ENCODE peak calls at places on chromosomes 12 and 14, in nine cellular contexts. I is cardiac fibroblast, R is cardiac muscle cell, P is lower lobe of right lung, T is pancreas, B is kidney epithelial cell, K is fibroblast of pulmonary artery, Y is HL-60, V is heart left ventricle. W is an unnamed sample.

GRCh38 chr12:57616383-57617101 is 5.3 kb downstream of the ARHGEF25 start:
- DNase-seq in I (peak), R (peak), P (no peak), T (no peak), B (no peak), K (peak), Y (no peak), V (no peak), W (no peak)

GRCh38 chr12:64655141-64655540 is 44.8 kb downstream of the RASSF3 start:
- DNase-seq in I (no peak), R (no peak), P (no peak), T (no peak), B (no peak), K (no peak), Y (no peak), V (no peak), W (no peak)

GRCh38 chr12:125643055-125643454 is 577.8 kb downstream of the AACS start:
- DNase-seq in I (no peak), R (no peak), P (no peak), T (no peak), B (no peak), K (no peak), Y (no peak), V (no peak), W (no peak)

GRCh38 chr14:88856786-88857366 is 32.4 kb downstream of the TTC8 start:
- DNase-seq in I (no peak), R (no peak), P (no peak), T (no peak), B (no peak), K (no peak), Y (no peak), V (no peak), W (no peak)

GRCh38 chr12:24596768-24597388 is 352.0 kb downstream of the BCAT1 start:
- DNase-seq in I (peak), R (peak), P (no peak), T (no peak), B (no peak), K (peak), Y (no peak), V (no peak), W (peak)

GRCh38 chr14:104187121-104187889 is 48.9 kb downstream of the KIF26A start:
- DNase-seq in I (no peak), R (no peak), P (no peak), T (peak), B (no peak), K (no peak), Y (no peak), V (no peak), W (no peak)

GRCh38 chr12:25625146-25625545 is 72.1 kb upstream of the LMNTD1 start:
- DNase-seq in I (no peak), R (no peak), P (no peak), T (no peak), B (no peak), K (no peak), Y (no peak), V (no peak), W (no peak)

GRCh38 chr14:74207943-74208342 is 31.3 kb upstream of the VSX2 start:
- DNase-seq in I (no peak), R (no peak), P (no peak), T (no peak), B (no peak), K (peak), Y (no peak), V (no peak), W (no peak)

GRCh38 chr12:15011162-15011561 is 38.3 kb downstream of the PDE6H start:
- DNase-seq in I (no peak), R (no peak), P (no peak), T (no peak), B (no peak), K (no peak), Y (no peak), V (no peak), W (no peak)

GRCh38 chr14:60931206-60931605 is 49.7 kb downstream of the TRMT5 start:
- DNase-seq in I (no peak), R (no peak), P (no peak), T (no peak), B (no peak), K (no peak), Y (no peak), V (no peak), W (no peak)

GRCh38 chr14:74593241-74593985 is 18.6 kb downstream of the LTBP2 start:
- DNase-seq in I (peak), R (peak), P (no peak), T (no peak), B (no peak), K (peak), Y (no peak), V (peak), W (no peak)

GRCh38 chr14:49944501-49944900 is 51.6 kb downstream of the ARF6 start:
- DNase-seq in I (no peak), R (no peak), P (no peak), T (no peak), B (no peak), K (no peak), Y (no peak), V (no peak), W (no peak)

GRCh38 chr12:96343347-96343954 is 56.8 kb downstream of the CDK17 start:
- DNase-seq in I (peak), R (peak), P (no peak), T (no peak), B (no peak), K (peak), Y (no peak), V (no peak), W (peak)

GRCh38 chr14:52650774-52651173 is 44.6 kb downstream of the ERO1A start:
- DNase-seq in I (peak), R (no peak), P (no peak), T (no peak), B (no peak), K (no peak), Y (no peak), V (no peak), W (no peak)

GRCh38 chr12:16587110-16587453 is 18.9 kb downstream of the LMO3 start:
- DNase-seq in I (no peak), R (no peak), P (no peak), T (no peak), B (no peak), K (no peak), Y (no peak), V (no peak), W (no peak)

GRCh38 chr12:116525418-116526001 is 33.7 kb upstream of the MAP1LC3B2 start:
- DNase-seq in I (peak), R (peak), P (no peak), T (peak), B (peak), K (peak), Y (no peak), V (no peak), W (peak)

GRCh38 chr14:103696027-103696402 is 19.2 kb downstream of the XRCC3 start:
- DNase-seq in I (no peak), R (no peak), P (peak), T (no peak), B (no peak), K (no peak), Y (no peak), V (no peak), W (no peak)

GRCh38 chr12:95996034-95996658 is at the start of gene HAL:
- DNase-seq in I (peak), R (peak), P (peak), T (peak), B (no peak), K (peak), Y (peak), V (no peak), W (no peak)

GRCh38 chr14:65453807-65454480 is 41.4 kb downstream of the FUT8 start:
- DNase-seq in I (no peak), R (peak), P (no peak), T (no peak), B (no peak), K (peak), Y (no peak), V (no peak), W (peak)

GRCh38 chr14:69355955-69356321 is 42.2 kb downstream of the ERH start:
- DNase-seq in I (peak), R (peak), P (no peak), T (no peak), B (peak), K (peak), Y (no peak), V (no peak), W (peak)

GRCh38 chr12:130990034-130990433 is 36.3 kb downstream of the ADGRD1 start:
- DNase-seq in I (no peak), R (no peak), P (no peak), T (no peak), B (no peak), K (no peak), Y (no peak), V (no peak), W (no peak)

GRCh38 chr14:68705741-68706283 is 87.1 kb downstream of the ZFP36L1 start:
- DNase-seq in I (no peak), R (no peak), P (no peak), T (no peak), B (no peak), K (no peak), Y (no peak), V (no peak), W (no peak)

GRCh38 chr14:64117671-64118402 is 176.3 kb downstream of the ESR2 start:
- DNase-seq in I (peak), R (peak), P (no peak), T (peak), B (peak), K (peak), Y (no peak), V (peak), W (peak)

GRCh38 chr14:40417777-40418401 is 985.7 kb upstream of the FBXO33 start:
- DNase-seq in I (peak), R (peak), P (no peak), T (peak), B (no peak), K (peak), Y (peak), V (no peak), W (no peak)

GRCh38 chr12:4477133-4477532 is 31.5 kb upstream of the FGF6 start:
- DNase-seq in I (no peak), R (peak), P (no peak), T (no peak), B (no peak), K (no peak), Y (peak), V (no peak), W (no peak)

GRCh38 chr14:68896132-68896531 is 83.0 kb downstream of the ACTN1 start:
- DNase-seq in I (peak), R (no peak), P (peak), T (no peak), B (no peak), K (no peak), Y (no peak), V (no peak), W (no peak)

GRCh38 chr12:98591209-98591608 is 2.3 kb upstream of the SLC25A3 start:
- DNase-seq in I (no peak), R (peak), P (no peak), T (no peak), B (no peak), K (peak), Y (no peak), V (no peak), W (no peak)

DNA sequence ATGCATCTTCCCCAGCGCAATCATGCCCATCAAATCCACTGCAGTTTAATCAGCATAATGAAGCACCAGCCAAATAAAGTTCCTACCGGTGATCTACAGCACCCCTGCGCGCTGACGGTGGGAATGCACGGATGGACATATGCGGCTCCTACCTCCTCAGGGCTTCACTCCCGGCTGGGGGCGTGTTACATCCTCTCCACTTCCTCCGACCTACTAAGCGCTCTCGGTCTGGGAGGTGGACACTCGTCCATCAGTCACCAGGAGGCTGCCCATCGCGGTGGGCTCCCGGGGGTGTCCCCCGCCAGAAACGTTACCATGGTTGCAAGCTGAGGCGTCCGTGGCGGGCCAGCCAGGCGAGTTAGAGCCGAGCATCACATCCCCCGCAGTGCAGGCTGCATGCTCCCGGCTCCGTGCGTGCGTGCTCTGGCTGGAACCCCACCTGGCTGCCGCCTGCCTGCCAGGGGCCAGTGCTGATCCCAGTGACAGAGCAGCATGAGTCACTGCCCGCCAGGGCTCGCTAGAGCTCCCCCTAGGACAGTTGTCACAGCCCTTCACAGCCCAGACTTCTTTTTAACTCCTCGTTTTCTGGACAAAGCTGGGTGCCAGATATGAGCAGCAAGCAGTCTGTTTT is 73.0 kb downstream of the CIT start:
- DNase-seq in I (peak), R (peak), P (peak), T (peak), B (peak), K (peak), Y (no peak), V (peak), W (peak)
- TF ChIP-seq CTCF in I (peak), R (peak), P (peak), T (peak), B (peak), K (peak), Y (peak), V (peak), W (peak)

GRCh38 chr14:83709116-83709515 is 1820.8 kb upstream of the FLRT2 start:
- DNase-seq in I (no peak), R (no peak), P (no peak), T (no peak), B (no peak), K (no peak), Y (no peak), V (no peak), W (no peak)

GRCh38 chr14:83706555-83706954 is 1823.4 kb upstream of the FLRT2 start:
- DNase-seq in I (no peak), R (no peak), P (no peak), T (no peak), B (peak), K (no peak), Y (no peak), V (no peak), W (no peak)

GRCh38 chr14:83702619-83703018 is 1827.3 kb upstream of the FLRT2 start:
- DNase-seq in I (no peak), R (no peak), P (no peak), T (no peak), B (no peak), K (no peak), Y (no peak), V (no peak), W (no peak)

GRCh38 chr14:83712730-83713129 is 1817.2 kb upstream of the FLRT2 start:
- DNase-seq in I (no peak), R (no peak), P (no peak), T (no peak), B (no peak), K (no peak), Y (no peak), V (no peak), W (no peak)

GRCh38 chr14:83707056-83707455 is 1822.9 kb upstream of the FLRT2 start:
- DNase-seq in I (no peak), R (no peak), P (no peak), T (no peak), B (no peak), K (no peak), Y (no peak), V (no peak), W (no peak)
- H3K4me3 ChIP-seq in I (no peak), R (no peak), P (no peak), T (no peak), B (no peak), K (no peak), Y (no peak), V (no peak), W (no peak)

GRCh38 chr12:6961278-6961694 is 9.2 kb downstream of the PHB2 start:
- DNase-seq in I (peak), R (peak), P (peak), T (peak), B (no peak), K (peak), Y (no peak), V (peak), W (no peak)

GRCh38 chr12:6963741-6964446 is 6.6 kb downstream of the PHB2 start:
- DNase-seq in I (no peak), R (no peak), P (no peak), T (peak), B (no peak), K (no peak), Y (no peak), V (no peak), W (no peak)

GRCh38 chr12:6963016-6963731 is 7.3 kb downstream of the PHB2 start:
- DNase-seq in I (no peak), R (no peak), P (peak), T (peak), B (no peak), K (no peak), Y (no peak), V (no peak), W (no peak)

GRCh38 chr12:6961695-6962284 is 8.7 kb downstream of the PHB2 start:
- DNase-seq in I (peak), R (peak), P (peak), T (peak), B (no peak), K (peak), Y (no peak), V (peak), W (no peak)

DNA sequence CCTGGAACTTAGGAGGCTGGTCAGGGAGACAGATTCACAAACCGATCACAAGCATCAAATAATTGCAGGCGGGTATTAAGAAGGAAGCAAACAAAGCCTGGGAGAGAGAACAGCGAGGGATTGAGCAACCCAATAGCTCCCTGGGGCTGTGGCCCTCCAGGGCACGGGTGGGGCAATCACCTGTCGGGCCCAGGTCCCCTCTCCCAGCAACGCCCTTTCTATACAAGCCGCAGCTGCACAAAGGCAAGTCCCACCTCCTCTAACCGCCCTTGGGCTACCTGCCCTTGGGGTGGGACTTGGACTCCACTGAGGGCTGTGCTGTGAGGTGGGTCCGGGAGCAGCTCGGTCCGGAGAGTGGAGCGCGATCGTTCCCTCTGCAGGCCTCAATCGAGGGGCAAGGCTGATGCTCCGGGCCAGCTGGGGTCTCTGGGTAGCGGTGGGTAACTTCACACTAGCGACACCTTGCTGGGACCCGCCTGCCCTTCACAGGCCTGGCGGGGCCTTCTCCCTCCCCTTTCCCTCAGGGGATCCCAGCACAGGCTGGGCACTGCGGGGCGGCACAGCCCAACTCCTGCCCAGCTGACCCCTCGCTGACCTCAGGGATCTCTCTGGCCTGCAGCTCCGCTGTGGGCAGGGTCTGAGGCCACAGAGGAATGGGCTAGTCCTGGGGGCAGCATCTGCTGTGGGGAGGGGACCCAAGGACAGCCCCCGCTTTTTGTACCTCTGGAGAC is 8.0 kb downstream of the PHB2 start:
- DNase-seq in I (no peak), R (no peak), P (peak), T (peak), B (no peak), K (no peak), Y (no peak), V (no peak), W (no peak)
- TF ChIP-seq CTCF in I (no peak), R (no peak), P (no peak), T (no peak), B (no peak), K (no peak), Y (no peak), V (no peak), W (no peak)

GRCh38 chr14:93328546-93328945 is 4.3 kb downstream of the BTBD7 start:
- DNase-seq in I (no peak), R (no peak), P (no peak), T (no peak), B (no peak), K (no peak), Y (no peak), V (no peak), W (no peak)
- H3K4me3 ChIP-seq in I (no peak), R (no peak), P (no peak), T (no peak), B (no peak), K (no peak), Y (no peak), V (no peak), W (no peak)

DNA sequence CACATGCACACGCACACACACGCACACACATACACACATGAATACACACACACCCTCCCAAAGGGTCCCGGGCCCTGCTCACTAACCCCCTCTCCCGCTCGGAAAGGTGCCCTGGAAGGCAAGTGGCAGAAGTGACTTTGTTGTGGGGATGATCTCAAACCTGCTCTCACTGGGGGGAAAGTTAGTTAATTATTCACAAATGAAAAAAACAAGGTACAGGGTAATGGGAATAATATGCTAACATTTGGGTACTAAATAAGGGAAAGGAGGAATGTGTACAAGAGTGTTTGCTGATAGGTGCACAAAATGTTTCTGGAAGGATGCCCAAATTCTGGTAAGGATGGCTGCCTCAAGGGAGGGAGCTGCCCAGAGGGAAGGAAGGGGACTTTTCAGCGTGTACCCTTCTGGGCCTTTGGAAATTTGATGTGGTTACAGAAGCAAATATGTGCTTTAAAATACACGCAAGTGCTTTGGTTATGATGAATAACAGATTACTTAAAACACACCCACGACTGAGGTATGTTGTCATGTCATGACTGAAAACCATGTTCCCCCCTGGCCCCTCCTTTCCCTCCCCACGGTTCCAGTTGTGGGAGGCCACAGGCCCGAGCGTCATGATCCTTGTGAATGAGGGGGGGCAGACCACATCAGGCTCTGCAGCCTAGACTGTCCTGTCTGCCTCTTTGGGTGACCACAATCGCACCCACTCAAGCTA is 43.3 kb upstream of the PLEKHG6 start:
- DNase-seq in I (peak), R (peak), P (peak), T (no peak), B (peak), K (no peak), Y (no peak), V (peak), W (peak)
- TF ChIP-seq CTCF in I (no peak), R (no peak), P (no peak), T (no peak), B (peak), K (no peak), Y (no peak), V (no peak), W (no peak)

DNA sequence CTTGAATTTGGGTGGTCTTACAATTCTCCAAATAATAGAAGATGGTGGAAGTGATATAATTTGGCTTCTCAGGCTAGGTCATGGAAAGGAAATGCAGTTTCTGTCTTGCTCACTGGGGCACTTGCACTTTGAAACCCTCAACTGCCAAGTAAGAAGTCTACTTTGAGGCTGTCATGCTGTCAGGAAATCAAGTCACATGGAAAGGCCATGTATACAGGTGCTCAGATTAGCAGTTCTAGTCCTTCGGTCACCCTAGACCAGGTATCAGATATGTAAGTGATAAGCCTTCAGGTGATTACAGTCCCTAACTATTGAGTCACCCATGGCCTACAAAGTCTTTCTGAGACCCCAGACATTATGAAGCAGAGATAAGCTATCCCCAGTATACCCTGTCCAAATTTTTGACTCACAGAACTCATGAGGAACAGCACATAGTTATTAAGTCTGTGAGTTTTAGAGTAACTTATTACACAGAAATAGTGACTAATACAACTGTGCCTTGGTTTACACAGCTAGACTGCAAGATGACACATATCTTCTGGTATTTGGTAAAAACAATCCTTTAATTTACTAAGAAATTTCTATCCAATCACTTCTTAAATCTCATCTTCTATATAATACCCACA is 26.3 kb upstream of the BBS10 start:
- DNase-seq in I (peak), R (no peak), P (no peak), T (no peak), B (peak), K (no peak), Y (no peak), V (no peak), W (no peak)
- H3K4me3 ChIP-seq in I (no peak), R (no peak), P (no peak), T (no peak), B (no peak), K (no peak), Y (no peak), V (no peak), W (no peak)

W was measured in astrocyte of the cerebellum.